ENCODE peak calls at places on chromosomes 6 and 20, in eight cellular contexts. M is HFF-Myc, S is psoas muscle, Q is omental fat pad, K is cardiac fibroblast, F is heart left ventricle, U is ascending aorta, V is endothelial cell. D is an unnamed sample.

GRCh38 chr20:38635721-38636285 is 34.2 kb downstream of the ARHGAP40 start:
- DNase-seq in U (no peak), S (no peak), Q (no peak), M (no peak), F (no peak), K (peak; percentile 83), V (no peak), D (no peak)

GRCh38 chr6:421211-421610 is 29.7 kb downstream of the IRF4 start:
- DNase-seq in Q (no peak), M (no peak), K (no peak), F (no peak), S (no peak), U (no peak), V (no peak), D (no peak)

GRCh38 chr6:35782424-35782823 is 1.6 kb downstream of the CLPSL1 start:
- DNase-seq in Q (no peak), K (no peak), F (no peak), S (no peak), M (no peak), V (no peak), U (no peak), D (no peak)

GRCh38 chr20:62744761-62745160 is 36.1 kb downstream of the NTSR1 start:
- DNase-seq in M (no peak), V (no peak), S (peak; percentile 32), F (no peak), K (no peak), U (no peak), Q (no peak), D (peak; percentile 69)

GRCh38 chr6:47161176-47161687 is 119.1 kb upstream of the ADGRF1 start:
- DNase-seq in K (peak; percentile 62), S (no peak), V (no peak), U (no peak), F (no peak), Q (no peak), M (no peak), D (no peak)

GRCh38 chr6:74357329-74357728 is 661.3 kb downstream of the CD109 start:
- DNase-seq in U (no peak), V (no peak), Q (no peak), K (peak; percentile 64), S (no peak), F (no peak), M (no peak), D (no peak)

GRCh38 chr6:47456536-47456975 is 21.0 kb upstream of the CD2AP start:
- DNase-seq in K (no peak), M (no peak), S (no peak), F (no peak), V (no peak), U (no peak), Q (no peak), D (no peak)

GRCh38 chr6:30767944-30768301 is 23.6 kb upstream of the IER3 start:
- DNase-seq in U (no peak), F (no peak), M (no peak), Q (no peak), S (no peak), K (no peak), V (no peak), D (no peak)

GRCh38 chr6:134041093-134041492 is 11.3 kb downstream of the SLC2A12 start:
- DNase-seq in U (no peak), K (peak; percentile 67), F (no peak), V (no peak), S (no peak), M (no peak), Q (no peak), D (no peak)

GRCh38 chr6:1561355-1561754 is 48.4 kb upstream of the FOXC1 start:
- DNase-seq in M (no peak), F (no peak), V (no peak), U (no peak), S (no peak), Q (no peak), K (no peak), D (no peak)

GRCh38 chr20:50519036-50519780 is 9.0 kb downstream of the PTPN1 start:
- DNase-seq in V (no peak), K (no peak), F (no peak), S (no peak), Q (no peak), M (no peak), U (no peak), D (no peak)

DNA sequence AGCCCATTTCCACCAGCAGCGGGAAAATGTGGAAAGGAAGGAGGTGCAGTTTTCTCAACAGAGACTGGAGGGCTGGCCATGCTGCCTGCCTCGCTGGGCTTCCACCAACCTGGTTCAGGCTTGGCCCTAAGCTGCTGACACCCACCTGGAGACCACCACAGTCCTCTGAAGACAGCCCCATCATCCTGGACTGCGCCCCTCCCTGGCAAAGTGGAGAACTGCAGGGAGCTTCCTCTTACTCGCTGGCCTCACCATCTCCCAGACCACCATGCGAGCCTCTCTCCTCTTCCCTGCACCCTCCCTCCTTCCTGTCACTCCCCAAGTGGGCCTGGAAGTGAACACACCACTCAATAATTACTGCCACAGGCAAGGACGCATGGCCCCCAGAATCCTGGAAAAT is 71.5 kb downstream of the PSMG4 start:
- DNase-seq in S (no peak), F (no peak), Q (no peak), U (no peak), K (no peak), M (no peak), V (no peak), D (no peak)
- TF ChIP-seq CTCF in S (no peak), F (no peak), Q (no peak), U (no peak), K (peak; percentile 8), M (no peak), V (peak; percentile 35), D (no peak)

DNA sequence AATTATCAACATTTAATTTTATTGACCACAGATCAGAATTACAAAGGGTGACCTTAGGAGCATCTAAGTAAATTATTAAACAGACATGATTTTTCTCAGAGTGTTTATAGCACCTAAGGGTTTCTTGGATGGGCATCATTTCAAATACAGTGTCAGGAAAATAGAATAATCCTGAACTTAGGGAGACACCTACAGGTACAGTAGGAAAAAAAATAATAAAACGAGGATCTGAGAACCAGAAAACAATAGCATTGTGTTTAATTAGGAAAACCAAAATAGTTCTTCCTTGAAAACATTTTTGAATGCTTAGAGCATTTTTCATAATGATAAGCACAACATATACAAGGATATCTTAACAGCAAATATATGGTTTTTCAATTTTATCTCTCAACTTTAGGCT is 39.2 kb downstream of the MMUT start:
- DNase-seq in U (no peak), Q (no peak), V (no peak), S (no peak), M (no peak), K (peak; percentile 35), F (no peak), D (no peak)
- TF ChIP-seq CTCF in U (no peak), Q (no peak), V (no peak), S (no peak), M (no peak), K (no peak), F (no peak), D (no peak)

GRCh38 chr6:110408891-110409290 is 6.5 kb downstream of the DDO start:
- DNase-seq in F (no peak), Q (no peak), K (no peak), S (no peak), M (no peak), V (no peak), U (no peak), D (no peak)
- TF ChIP-seq CTCF in F (no peak), Q (no peak), K (no peak), S (no peak), M (no peak), V (no peak), U (no peak), D (no peak)

GRCh38 chr6:158819213-158819976 is at the start of gene EZR:
- DNase-seq in Q (no peak), S (peak; percentile 84), F (peak; percentile 92), M (no peak), U (peak; percentile 24), K (peak; percentile 56), V (peak; percentile 73), D (peak; percentile 86)
- TF ChIP-seq CTCF in Q (no peak), S (no peak), F (peak; percentile 13), M (no peak), U (no peak), K (no peak), V (no peak), D (no peak)

GRCh38 chr6:163520956-163521355 is 106.4 kb downstream of the QKI start:
- DNase-seq in U (no peak), V (no peak), S (no peak), F (no peak), K (peak; percentile 32), Q (no peak), M (no peak), D (no peak)
- TF ChIP-seq CTCF in U (no peak), V (no peak), S (no peak), F (no peak), K (no peak), Q (no peak), M (no peak), D (no peak)

GRCh38 chr6:43074847-43075741 is 1.0 kb upstream of the PTK7 start:
- DNase-seq in F (no peak), M (peak; percentile 78), K (peak; percentile 41), S (no peak), Q (no peak), V (no peak), U (no peak), D (no peak)

GRCh38 chr6:43075791-43076092 is 372 bp upstream of the PTK7 start:
- DNase-seq in S (no peak), U (no peak), F (no peak), M (no peak), Q (no peak), K (no peak), V (no peak), D (no peak)

GRCh38 chr6:43070028-43070632 is 6.0 kb upstream of the PTK7 start:
- DNase-seq in M (no peak), V (no peak), S (no peak), K (peak; percentile 78), Q (no peak), F (no peak), U (no peak), D (no peak)
- TF ChIP-seq CTCF in M (peak; percentile 62), V (peak; percentile 48), S (peak; percentile 11), K (peak; percentile 64), Q (no peak), F (peak; percentile 44), U (no peak), D (no peak)

GRCh38 chr20:21505810-21506530 is 7.9 kb downstream of the NKX2-2 start:
- DNase-seq in U (no peak), Q (no peak), K (peak; percentile 55), V (peak; percentile 86), S (peak; percentile 66), F (peak; percentile 74), M (no peak), D (no peak)
- TF ChIP-seq CTCF in U (peak; percentile 40), Q (no peak), K (peak; percentile 44), V (peak; percentile 96), S (peak; percentile 67), F (peak; percentile 63), M (peak; percentile 71), D (peak; percentile 35)

GRCh38 chr20:41540459-41540858 is 77.7 kb downstream of the CHD6 start:
- DNase-seq in Q (no peak), F (no peak), M (no peak), K (no peak), U (no peak), S (no peak), V (no peak), D (no peak)
- TF ChIP-seq CTCF in Q (no peak), F (no peak), M (peak; percentile 3), K (no peak), U (no peak), S (no peak), V (no peak), D (no peak)